ENCODE peak calls at places on chromosome 21, in four cellular contexts. One of them, this sample, is unnamed.

GRCh38 chr21:43016728-43017127 is 42.4 kb downstream of the PKNOX1 start:
- DNase-seq in NT2/D1: no peak
- DNase-seq in CD8-positive, alpha-beta memory T cell: no peak
- DNase-seq in left ventricle myocardium inferior: no peak
- DNase-seq in this sample: no peak

GRCh38 chr21:35825954-35826353 is 234.4 kb downstream of the SETD4 start:
- DNase-seq in NT2/D1: no peak
- DNase-seq in CD8-positive, alpha-beta memory T cell: no peak
- DNase-seq in left ventricle myocardium inferior: no peak
- DNase-seq in this sample: no peak

GRCh38 chr21:19440792-19441494 is 1037.4 kb upstream of the TMPRSS15 start:
- DNase-seq in NT2/D1: no peak
- DNase-seq in CD8-positive, alpha-beta memory T cell: no peak
- DNase-seq in left ventricle myocardium inferior: no peak
- DNase-seq in this sample: no peak

GRCh38 chr21:16418211-16418610 is 688.4 kb downstream of the USP25 start:
- DNase-seq in NT2/D1: no peak
- DNase-seq in CD8-positive, alpha-beta memory T cell: no peak
- DNase-seq in left ventricle myocardium inferior: no peak
- DNase-seq in this sample: no peak

GRCh38 chr21:44842721-44843445 is 25.0 kb upstream of the SUMO3 start:
- DNase-seq in NT2/D1: no peak
- DNase-seq in CD8-positive, alpha-beta memory T cell: no peak
- DNase-seq in left ventricle myocardium inferior: no peak
- DNase-seq in this sample: no peak

GRCh38 chr21:35511298-35512162 is 462.4 kb upstream of the RUNX1 start:
- DNase-seq in NT2/D1: no peak
- DNase-seq in CD8-positive, alpha-beta memory T cell: no peak
- DNase-seq in left ventricle myocardium inferior: no peak
- DNase-seq in this sample: no peak

GRCh38 chr21:45087022-45087823 is 12.8 kb downstream of the ADARB1 start:
- DNase-seq in NT2/D1: no peak
- DNase-seq in CD8-positive, alpha-beta memory T cell: peak; percentile 36
- DNase-seq in left ventricle myocardium inferior: no peak
- DNase-seq in this sample: no peak

GRCh38 chr21:44575307-44576024 is 1.9 kb downstream of the KRTAP10-4 start:
- DNase-seq in NT2/D1: no peak
- DNase-seq in CD8-positive, alpha-beta memory T cell: no peak
- DNase-seq in left ventricle myocardium inferior: no peak
- DNase-seq in this sample: no peak

GRCh38 chr21:39444406-39445145 is 1.0 kb downstream of the LCA5L start:
- DNase-seq in NT2/D1: no peak
- DNase-seq in CD8-positive, alpha-beta memory T cell: no peak
- DNase-seq in left ventricle myocardium inferior: no peak
- DNase-seq in this sample: no peak

GRCh38 chr21:42518216-42518615 is 4.6 kb downstream of the SLC37A1 start:
- DNase-seq in NT2/D1: no peak
- DNase-seq in CD8-positive, alpha-beta memory T cell: no peak
- DNase-seq in left ventricle myocardium inferior: no peak
- DNase-seq in this sample: no peak

GRCh38 chr21:41678944-41679343 is 87.9 kb downstream of the RIPK4 start:
- DNase-seq in NT2/D1: peak; percentile 99
- DNase-seq in CD8-positive, alpha-beta memory T cell: no peak
- DNase-seq in left ventricle myocardium inferior: peak; percentile 86
- DNase-seq in this sample: no peak

GRCh38 chr21:44583800-44584147 is 3.4 kb upstream of the KRTAP10-5 start:
- DNase-seq in NT2/D1: no peak
- DNase-seq in CD8-positive, alpha-beta memory T cell: no peak
- DNase-seq in left ventricle myocardium inferior: no peak
- DNase-seq in this sample: no peak

GRCh38 chr21:44513389-44514217 is 26.4 kb downstream of the KRTAP10-1 start:
- DNase-seq in NT2/D1: no peak
- DNase-seq in CD8-positive, alpha-beta memory T cell: no peak
- DNase-seq in left ventricle myocardium inferior: no peak
- DNase-seq in this sample: no peak

GRCh38 chr21:25490742-25491141 is 116.5 kb downstream of the MRPL39 start:
- DNase-seq in NT2/D1: no peak
- DNase-seq in CD8-positive, alpha-beta memory T cell: no peak
- DNase-seq in left ventricle myocardium inferior: no peak
- DNase-seq in this sample: no peak

GRCh38 chr21:21158376-21158918 is 160.2 kb downstream of the NCAM2 start:
- DNase-seq in NT2/D1: no peak
- DNase-seq in CD8-positive, alpha-beta memory T cell: no peak
- DNase-seq in left ventricle myocardium inferior: no peak
- DNase-seq in this sample: no peak

GRCh38 chr21:44940116-44940631 is 345 bp downstream of the SLX9 start:
- DNase-seq in NT2/D1: no peak
- DNase-seq in CD8-positive, alpha-beta memory T cell: no peak
- DNase-seq in left ventricle myocardium inferior: no peak
- DNase-seq in this sample: no peak

GRCh38 chr21:25188639-25189038 is 418.6 kb downstream of the MRPL39 start:
- DNase-seq in NT2/D1: no peak
- DNase-seq in CD8-positive, alpha-beta memory T cell: no peak
- DNase-seq in left ventricle myocardium inferior: no peak
- DNase-seq in this sample: no peak

GRCh38 chr21:43300496-43301423 is 126.2 kb downstream of the SIK1 start:
- DNase-seq in NT2/D1: no peak
- DNase-seq in CD8-positive, alpha-beta memory T cell: no peak
- DNase-seq in left ventricle myocardium inferior: peak; percentile 63
- DNase-seq in this sample: no peak

GRCh38 chr21:25910809-25911208 is 176.0 kb downstream of the GABPA start:
- DNase-seq in NT2/D1: no peak
- DNase-seq in CD8-positive, alpha-beta memory T cell: no peak
- DNase-seq in left ventricle myocardium inferior: no peak
- DNase-seq in this sample: no peak

GRCh38 chr21:15617968-15618367 is 111.8 kb upstream of the USP25 start:
- DNase-seq in NT2/D1: no peak
- DNase-seq in CD8-positive, alpha-beta memory T cell: no peak
- DNase-seq in left ventricle myocardium inferior: no peak
- DNase-seq in this sample: no peak

GRCh38 chr21:41827951-41828883 is 50.9 kb downstream of the PRDM15 start:
- DNase-seq in NT2/D1: no peak
- DNase-seq in CD8-positive, alpha-beta memory T cell: no peak
- DNase-seq in left ventricle myocardium inferior: no peak
- DNase-seq in this sample: no peak

GRCh38 chr21:36569511-36569910 is 89.6 kb upstream of the CLDN14 start:
- DNase-seq in NT2/D1: no peak
- DNase-seq in CD8-positive, alpha-beta memory T cell: no peak
- DNase-seq in left ventricle myocardium inferior: no peak
- DNase-seq in this sample: no peak

GRCh38 chr21:42679982-42680330 is 26.5 kb downstream of the PDE9A start:
- DNase-seq in NT2/D1: no peak
- DNase-seq in CD8-positive, alpha-beta memory T cell: no peak
- DNase-seq in left ventricle myocardium inferior: no peak
- DNase-seq in this sample: no peak

GRCh38 chr21:31396399-31396798 is 52.3 kb upstream of the TIAM1 start:
- DNase-seq in NT2/D1: no peak
- DNase-seq in CD8-positive, alpha-beta memory T cell: no peak
- DNase-seq in left ventricle myocardium inferior: no peak
- DNase-seq in this sample: no peak

GRCh38 chr21:43312751-43313169 is 114.2 kb downstream of the SIK1 start:
- DNase-seq in NT2/D1: peak; percentile 80
- DNase-seq in CD8-positive, alpha-beta memory T cell: no peak
- DNase-seq in left ventricle myocardium inferior: no peak
- DNase-seq in this sample: no peak

GRCh38 chr21:41783476-41784150 is 16.8 kb upstream of the RIPK4 start:
- DNase-seq in NT2/D1: no peak
- DNase-seq in CD8-positive, alpha-beta memory T cell: no peak
- DNase-seq in left ventricle myocardium inferior: no peak
- DNase-seq in this sample: no peak

GRCh38 chr21:43195131-43196021 is 26.6 kb downstream of the CRYAA start:
- DNase-seq in NT2/D1: no peak
- DNase-seq in CD8-positive, alpha-beta memory T cell: no peak
- DNase-seq in left ventricle myocardium inferior: peak; percentile 57
- DNase-seq in this sample: no peak

GRCh38 chr21:35217504-35218060 is 168.5 kb upstream of the RUNX1 start:
- DNase-seq in NT2/D1: peak; percentile 36
- DNase-seq in CD8-positive, alpha-beta memory T cell: no peak
- DNase-seq in left ventricle myocardium inferior: no peak
- DNase-seq in this sample: no peak

GRCh38 chr21:22231013-22231412 is 1232.8 kb downstream of the NCAM2 start:
- DNase-seq in NT2/D1: no peak
- DNase-seq in CD8-positive, alpha-beta memory T cell: no peak
- DNase-seq in left ventricle myocardium inferior: no peak
- DNase-seq in this sample: no peak
- H3K9me3 ChIP-seq in NT2/D1: no peaks in the 10 kb centered on the region
- H3K9me3 ChIP-seq in CD8-positive, alpha-beta memory T cell: no peaks in the 10 kb centered on the region
- H3K9me3 ChIP-seq in left ventricle myocardium inferior: no peaks in the 10 kb centered on the region
- H3K9me3 ChIP-seq in this sample: no peaks in the 10 kb centered on the region

DNA sequence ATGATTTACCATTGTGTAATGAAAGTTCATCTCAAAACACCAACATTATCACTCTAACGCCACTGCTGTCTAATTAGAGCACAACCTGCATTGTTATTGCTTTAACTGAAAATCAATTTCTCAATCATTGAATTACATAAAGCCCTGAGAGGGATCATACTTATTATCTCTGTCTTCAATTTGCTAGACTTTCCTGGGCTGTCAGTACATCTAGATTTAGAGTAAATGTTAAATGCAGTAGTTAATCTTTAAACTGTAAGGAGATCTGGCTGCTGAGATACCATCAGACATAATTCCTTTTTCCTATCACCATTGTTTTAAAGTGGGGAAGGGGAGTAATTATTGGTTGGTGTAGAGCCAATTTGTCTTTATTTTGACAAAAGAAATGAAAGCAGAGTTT is 1995.1 kb downstream of the MRPL39 start:
- DNase-seq in NT2/D1: no peak
- DNase-seq in CD8-positive, alpha-beta memory T cell: no peak
- DNase-seq in left ventricle myocardium inferior: no peak
- DNase-seq in this sample: no peak
- H3K9me3 ChIP-seq in NT2/D1: no peaks in the 10 kb centered on the region
- H3K9me3 ChIP-seq in CD8-positive, alpha-beta memory T cell: no peaks in the 10 kb centered on the region
- H3K9me3 ChIP-seq in left ventricle myocardium inferior: no peaks in the 10 kb centered on the region
- H3K9me3 ChIP-seq in this sample: no peaks in the 10 kb centered on the region

DNA sequence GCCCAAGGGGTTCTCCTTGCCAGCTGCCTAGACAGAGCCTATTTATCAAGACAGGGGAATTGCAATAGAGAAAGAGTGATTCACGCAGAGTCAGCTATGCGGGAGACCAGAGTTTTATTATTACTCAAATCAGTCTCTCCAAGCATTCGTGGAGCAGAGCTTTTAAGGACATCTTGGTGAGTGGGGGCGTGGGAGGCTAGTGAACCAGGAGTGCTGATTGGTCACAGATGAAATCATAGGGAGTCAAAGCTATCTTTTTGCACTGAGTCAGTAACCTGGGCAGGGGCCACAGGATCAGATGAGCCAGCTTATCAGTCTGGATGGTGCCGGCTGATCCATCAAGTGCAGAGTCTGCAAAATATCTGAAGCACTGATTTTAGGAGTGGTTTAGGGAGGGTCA is 64.8 kb upstream of the MRPS6 start:
- DNase-seq in NT2/D1: no peak
- DNase-seq in CD8-positive, alpha-beta memory T cell: no peak
- DNase-seq in left ventricle myocardium inferior: no peak
- DNase-seq in this sample: no peak
- H3K9me3 ChIP-seq in NT2/D1: peaks cover 48% of the 10 kb centered on the region
- H3K9me3 ChIP-seq in CD8-positive, alpha-beta memory T cell: peaks cover 11% of the 10 kb centered on the region
- H3K9me3 ChIP-seq in left ventricle myocardium inferior: peaks cover 51% of the 10 kb centered on the region
- H3K9me3 ChIP-seq in this sample: no peaks in the 10 kb centered on the region

DNA sequence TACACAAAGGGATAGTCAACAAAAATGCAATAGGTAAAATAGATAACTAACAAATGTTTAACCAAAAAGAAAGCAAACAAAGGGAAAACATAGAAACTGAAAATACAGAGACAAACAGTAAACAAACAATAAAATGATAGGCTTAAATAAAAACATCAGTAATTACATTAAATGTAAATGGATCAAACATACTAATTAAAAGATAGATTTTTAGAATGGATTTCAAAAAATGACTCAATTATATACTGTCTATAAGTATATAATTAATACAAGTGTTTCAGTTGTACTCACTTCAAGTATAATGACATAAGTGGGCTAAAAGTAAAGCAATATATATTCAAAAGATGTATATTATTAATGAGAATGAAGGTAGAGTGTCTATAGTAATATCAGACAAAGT is 101.1 kb downstream of the MRPS6 start:
- DNase-seq in NT2/D1: no peak
- DNase-seq in CD8-positive, alpha-beta memory T cell: no peak
- DNase-seq in left ventricle myocardium inferior: no peak
- DNase-seq in this sample: no peak
- H3K9me3 ChIP-seq in NT2/D1: peaks cover 93% of the 10 kb centered on the region
- H3K9me3 ChIP-seq in CD8-positive, alpha-beta memory T cell: no peaks in the 10 kb centered on the region
- H3K9me3 ChIP-seq in left ventricle myocardium inferior: peaks cover 36% of the 10 kb centered on the region
- H3K9me3 ChIP-seq in this sample: no peaks in the 10 kb centered on the region